ENCODE peak calls at places on chromosomes 4 and X, in four cellular contexts. V, R, I and B are unnamed samples.

GRCh38 chr4:126395661-126396060 is 1080.9 kb downstream of the FAT4 start:
- DNase-seq in V (no peak), I (no peak), R (no peak), B (no peak)

GRCh38 chrX:22912598-22912997 is 87.2 kb upstream of the DDX53 start:
- DNase-seq in R (no peak), V (no peak), I (no peak), B (no peak)

GRCh38 chrX:100895365-100896075 is 21.4 kb upstream of the NOX1 start:
- DNase-seq in R (no peak), V (peak; percentile 45), I (peak; percentile 3), B (no peak)

GRCh38 chr4:85495621-85496020 is 20.7 kb downstream of the ARHGAP24 start:
- DNase-seq in R (no peak), V (no peak), I (no peak), B (no peak)

GRCh38 chrX:72057331-72057730 is 74.4 kb downstream of the RTL5 start:
- DNase-seq in I (no peak), R (no peak), V (no peak), B (no peak)

GRCh38 chrX:96703816-96704215 is 19.2 kb downstream of the DIAPH2 start:
- DNase-seq in I (no peak), R (no peak), V (no peak), B (no peak)

GRCh38 chr4:121749225-121749624 is 15.7 kb downstream of the SMIM43 start:
- DNase-seq in V (no peak), R (no peak), I (no peak), B (no peak)

GRCh38 chrX:103817502-103817901 is 14.6 kb downstream of the RAB9B start:
- DNase-seq in V (peak; percentile 69), R (peak; percentile 22), I (peak; percentile 25), B (peak; percentile 40)

GRCh38 chr4:140052050-140052449 is 101.9 kb downstream of the MAML3 start:
- DNase-seq in V (peak; percentile 35), R (peak; percentile 4), I (no peak), B (no peak)

GRCh38 chr4:151675366-151676060 is 85.3 kb downstream of the GATB start:
- DNase-seq in V (no peak), I (no peak), R (no peak), B (no peak)

GRCh38 chr4:145679520-145679919 is 426 bp upstream of the C4orf51 start:
- DNase-seq in V (no peak), I (peak; percentile 16), R (no peak), B (no peak)